ENCODE peak calls at places on chromosomes 13 and 19, in six cellular contexts. M is progenitor cell of endocrine pancreas, V is psoas muscle, G is glutamatergic neuron, A is ovary, O is cardiac muscle cell. E is an unnamed sample.

GRCh38 chr13:113112893-113113845 is 7.6 kb downstream of the F7 start:
- DNase-seq in O (no peak), M (peak), G (peak), A (no peak), V (no peak), E (no peak)

GRCh38 chr13:49652691-49653305 is 24.5 kb downstream of the ARL11 start:
- DNase-seq in O (peak), A (no peak), G (peak), M (no peak), V (peak), E (peak)

GRCh38 chr13:52446265-52446664 is 4.2 kb downstream of the VPS36 start:
- DNase-seq in V (no peak), M (no peak), O (peak), A (no peak), G (no peak), E (no peak)

GRCh38 chr19:45528149-45528743 is 21.0 kb downstream of the VASP start:
- DNase-seq in O (peak), A (no peak), G (no peak), V (peak), M (peak), E (peak)

GRCh38 chr19:4781851-4782250 is 9.7 kb upstream of the FEM1A start:
- DNase-seq in A (no peak), G (no peak), O (no peak), M (no peak), V (no peak), E (no peak)

GRCh38 chr19:46517471-46517870 is 21.8 kb upstream of the PNMA8B start:
- DNase-seq in V (no peak), A (no peak), G (no peak), O (no peak), M (no peak), E (no peak)

GRCh38 chr13:55517312-55517711 is 1623.4 kb upstream of the PRR20A start:
- DNase-seq in G (no peak), O (no peak), A (no peak), V (no peak), M (no peak), E (peak)

GRCh38 chr13:73421310-73421912 is 362.6 kb downstream of the KLF5 start:
- DNase-seq in G (no peak), V (no peak), M (no peak), A (no peak), O (no peak), E (no peak)

GRCh38 chr19:13995017-13995728 is 10.9 kb downstream of the RFX1 start:
- DNase-seq in O (peak), A (no peak), M (no peak), G (no peak), V (peak), E (no peak)

GRCh38 chr19:38063921-38064320 is 156.9 kb downstream of the SIPA1L3 start:
- DNase-seq in A (no peak), G (no peak), O (no peak), M (no peak), V (no peak), E (no peak)

DNA sequence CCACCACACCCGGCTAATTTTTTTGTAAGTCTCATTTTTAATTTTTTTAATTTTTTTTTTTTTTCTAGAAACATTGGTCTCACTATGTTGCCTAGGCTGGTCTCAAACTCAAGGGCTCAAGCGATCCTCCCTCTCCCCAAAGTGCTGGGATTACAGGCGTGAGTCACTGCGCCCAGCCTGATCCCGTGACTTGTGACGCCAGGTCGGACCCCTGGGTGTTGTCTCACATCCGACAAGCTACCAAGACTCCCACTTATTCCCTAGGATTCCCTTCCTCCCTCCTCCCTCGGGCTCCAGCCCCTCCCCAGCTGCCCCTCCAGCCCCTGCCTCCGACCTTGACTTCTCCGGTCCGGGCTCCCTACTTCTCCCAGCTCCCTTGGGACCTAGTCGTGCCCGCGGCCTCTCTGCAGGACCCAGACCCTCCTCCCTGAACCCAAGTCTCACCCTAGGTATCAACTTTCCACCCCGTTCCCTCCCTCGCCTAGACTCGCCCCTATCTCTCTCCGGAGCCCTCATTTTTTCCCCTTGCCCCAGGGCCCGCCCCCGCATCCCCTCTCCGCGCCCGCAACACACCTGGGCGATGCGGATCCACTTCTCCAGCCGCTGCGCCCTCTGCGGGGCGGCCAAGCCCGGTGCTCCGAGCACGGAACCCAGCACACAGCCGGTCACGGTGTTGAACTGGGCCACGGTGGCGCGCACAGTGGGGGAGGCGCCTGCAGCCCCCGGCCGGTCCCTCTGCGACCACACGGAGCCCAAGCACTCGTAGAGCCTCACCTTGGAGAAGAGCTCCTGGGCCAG is 13.1 kb downstream of the RGL3 start:
- DNase-seq in M (no peak), G (no peak), A (no peak), O (peak), V (no peak), E (peak)
- TF ChIP-seq CTCF in M (no peak), G (no peak), A (peak), O (peak), V (no peak), E (no peak)

DNA sequence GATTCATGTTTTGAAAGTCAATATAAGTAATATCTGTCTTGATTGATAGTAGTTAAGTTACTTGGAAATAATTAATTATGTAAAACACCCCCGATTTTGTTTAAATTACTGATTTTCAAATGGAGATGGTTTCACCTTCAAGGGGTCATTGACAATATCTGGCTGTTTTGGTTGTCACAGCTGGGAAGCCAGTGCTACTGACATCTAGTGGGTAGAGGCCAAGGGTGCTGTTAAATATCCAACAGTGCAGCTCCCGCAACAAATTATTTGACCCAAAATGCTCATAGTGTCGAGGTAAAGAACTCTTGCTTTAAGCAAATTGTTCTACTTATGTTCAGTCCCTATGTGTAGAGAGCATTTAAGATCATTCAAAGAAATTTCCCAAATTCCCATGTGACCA is 50.6 kb upstream of the PCDH20 start:
- DNase-seq in O (no peak), A (no peak), M (no peak), V (no peak), G (no peak), E (peak)
- TF ChIP-seq CTCF in O (no peak), A (no peak), M (peak), V (no peak), G (no peak), E (no peak)

DNA sequence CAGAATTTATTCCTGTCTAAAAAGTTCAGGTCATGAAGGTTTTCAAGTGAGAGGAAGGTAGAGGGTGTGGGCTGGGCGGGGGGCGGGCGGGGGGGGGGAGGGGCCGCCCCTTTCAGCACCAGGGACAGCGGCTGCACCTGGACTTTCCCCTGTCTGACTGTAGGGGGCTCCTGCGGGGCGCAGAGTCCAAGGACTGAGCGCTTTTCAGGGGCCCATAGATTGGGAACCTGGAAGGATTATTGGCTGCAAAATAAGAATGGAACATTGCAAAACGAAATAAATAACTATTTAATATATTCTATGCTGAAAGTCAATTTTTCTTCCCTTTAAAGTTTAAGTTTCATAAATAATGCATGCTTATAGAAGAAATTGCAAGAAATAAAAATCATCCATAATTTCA is 8.9 kb upstream of the CYP4F3 start:
- DNase-seq in A (no peak), O (peak), V (no peak), M (no peak), G (peak), E (no peak)
- TF ChIP-seq CTCF in A (no peak), O (peak), V (no peak), M (no peak), G (no peak), E (no peak)

GRCh38 chr19:15280915-15281683 is 48.9 kb upstream of the EPHX3 start:
- DNase-seq in V (peak), O (peak), M (no peak), G (peak), A (peak), E (no peak)
- TF ChIP-seq CTCF in V (no peak), O (peak), M (no peak), G (no peak), A (no peak), E (no peak)

DNA sequence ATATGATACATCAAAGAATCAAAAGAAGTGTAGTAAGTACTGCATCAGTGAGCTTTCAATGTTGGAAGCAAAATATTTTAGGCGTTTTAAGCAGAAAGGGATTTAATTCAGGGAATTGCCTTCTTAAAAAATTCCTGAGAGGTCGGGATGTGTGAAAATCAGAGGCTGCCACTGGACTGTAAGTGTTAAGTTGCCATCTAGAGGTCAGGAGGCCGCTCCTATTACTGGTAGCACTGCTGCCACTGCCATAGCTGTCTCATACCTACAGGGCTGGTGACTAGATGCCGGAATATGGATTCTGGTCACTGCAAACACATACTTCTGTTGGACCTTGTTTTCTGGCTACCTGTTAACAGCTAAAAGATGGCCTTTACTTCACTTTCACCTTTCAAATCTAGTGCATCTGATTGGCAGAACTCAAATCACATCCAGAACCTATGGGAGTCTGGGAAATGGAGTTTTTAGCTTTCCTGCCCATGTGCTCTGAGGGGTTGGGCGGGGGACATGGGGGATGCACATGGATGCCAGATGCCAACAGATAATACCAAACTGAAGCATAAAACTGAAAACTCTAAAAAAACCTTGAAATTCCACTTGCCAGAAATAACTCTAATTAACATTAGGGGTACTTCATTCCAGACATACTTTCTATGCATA is 29.8 kb downstream of the DGKH start:
- DNase-seq in V (no peak), O (no peak), G (no peak), M (no peak), A (no peak), E (no peak)
- TF ChIP-seq CTCF in V (no peak), O (no peak), G (no peak), M (no peak), A (no peak), E (no peak)

GRCh38 chr19:34041922-34042521 is 130.3 kb upstream of the LSM14A start:
- DNase-seq in G (peak), O (peak), V (peak), A (peak), M (peak), E (peak)
- TF ChIP-seq CTCF in G (peak), O (peak), V (peak), A (peak), M (peak), E (peak)

DNA sequence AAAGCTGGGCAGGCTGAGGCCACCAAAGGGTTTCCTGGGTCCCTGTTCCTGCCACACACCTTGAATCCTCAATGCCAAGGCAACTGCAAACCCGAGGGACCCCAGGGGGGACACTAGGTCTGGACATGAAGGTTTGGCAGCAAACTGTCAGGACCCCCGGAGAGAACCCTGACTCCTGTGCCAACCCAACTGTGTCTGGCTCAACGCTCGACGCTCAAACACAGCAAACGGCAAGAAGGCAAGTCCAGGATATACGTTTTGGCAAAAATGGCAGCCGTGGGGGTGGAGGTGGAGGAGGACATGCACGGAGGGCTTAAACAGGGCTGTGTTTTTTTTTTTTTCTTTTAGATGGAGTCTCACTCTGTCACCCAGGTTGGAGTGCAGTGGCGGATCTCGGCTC is 73.0 kb downstream of the GADD45B start:
- DNase-seq in V (no peak), M (no peak), O (no peak), G (no peak), A (no peak), E (no peak)
- TF ChIP-seq CTCF in V (no peak), M (no peak), O (no peak), G (no peak), A (no peak), E (no peak)

E was measured in endothelial cell.